ENCODE peak calls at places on chromosomes 16 and 17, in seven cellular contexts. One of them, this sample, is unnamed.

GRCh38 chr16:73433493-73434307 is 385.8 kb upstream of the ZFHX3 start:
- DNase-seq in MCF 10A: no peak
- DNase-seq in lower leg skin: no peak
- DNase-seq in stomach: no peak
- DNase-seq in GM13976: no peak
- DNase-seq in transverse colon: no peak
- DNase-seq in cardiac fibroblast: no peak
- DNase-seq in this sample: no peak

GRCh38 chr16:12573730-12574383 is 229.8 kb downstream of the CPPED1 start:
- DNase-seq in MCF 10A: peak
- DNase-seq in lower leg skin: peak
- DNase-seq in stomach: peak
- DNase-seq in GM13976: peak
- DNase-seq in transverse colon: peak
- DNase-seq in cardiac fibroblast: peak
- DNase-seq in this sample: no peak

GRCh38 chr17:78706271-78706915 is 75.7 kb downstream of the CYTH1 start:
- DNase-seq in MCF 10A: peak
- DNase-seq in lower leg skin: peak
- DNase-seq in stomach: peak
- DNase-seq in GM13976: peak
- DNase-seq in transverse colon: peak
- DNase-seq in cardiac fibroblast: peak
- DNase-seq in this sample: no peak

GRCh38 chr17:44383861-44384260 is 5.6 kb downstream of the ITGA2B start:
- DNase-seq in MCF 10A: no peak
- DNase-seq in lower leg skin: no peak
- DNase-seq in stomach: no peak
- DNase-seq in GM13976: no peak
- DNase-seq in transverse colon: no peak
- DNase-seq in cardiac fibroblast: no peak
- DNase-seq in this sample: no peak

GRCh38 chr16:813204-813915 is 12.8 kb upstream of the GNG13 start:
- DNase-seq in MCF 10A: no peak
- DNase-seq in lower leg skin: no peak
- DNase-seq in stomach: no peak
- DNase-seq in GM13976: peak
- DNase-seq in transverse colon: peak
- DNase-seq in cardiac fibroblast: peak
- DNase-seq in this sample: peak

GRCh38 chr16:2001456-2002355 is 7.9 kb downstream of the ZNF598 start:
- DNase-seq in MCF 10A: no peak
- DNase-seq in lower leg skin: no peak
- DNase-seq in stomach: no peak
- DNase-seq in GM13976: no peak
- DNase-seq in transverse colon: no peak
- DNase-seq in cardiac fibroblast: no peak
- DNase-seq in this sample: no peak

GRCh38 chr17:78588258-78589030 is 11.2 kb upstream of the DNAH17 start:
- DNase-seq in MCF 10A: no peak
- DNase-seq in lower leg skin: no peak
- DNase-seq in stomach: no peak
- DNase-seq in GM13976: no peak
- DNase-seq in transverse colon: no peak
- DNase-seq in cardiac fibroblast: no peak
- DNase-seq in this sample: no peak

GRCh38 chr16:90008708-90009145 is 10.5 kb downstream of the DBNDD1 start:
- DNase-seq in MCF 10A: no peak
- DNase-seq in lower leg skin: no peak
- DNase-seq in stomach: no peak
- DNase-seq in GM13976: peak
- DNase-seq in transverse colon: peak
- DNase-seq in cardiac fibroblast: no peak
- DNase-seq in this sample: peak

GRCh38 chr16:17173134-17173729 is 297.5 kb downstream of the XYLT1 start:
- DNase-seq in MCF 10A: no peak
- DNase-seq in lower leg skin: no peak
- DNase-seq in stomach: peak
- DNase-seq in GM13976: no peak
- DNase-seq in transverse colon: peak
- DNase-seq in cardiac fibroblast: peak
- DNase-seq in this sample: no peak

GRCh38 chr17:57911834-57912673 is 43.2 kb downstream of the CUEDC1 start:
- DNase-seq in MCF 10A: peak
- DNase-seq in lower leg skin: peak
- DNase-seq in stomach: peak
- DNase-seq in GM13976: no peak
- DNase-seq in transverse colon: peak
- DNase-seq in cardiac fibroblast: peak
- DNase-seq in this sample: no peak

GRCh38 chr17:55691666-55692065 is 31.0 kb downstream of the TMEM100 start:
- DNase-seq in MCF 10A: no peak
- DNase-seq in lower leg skin: no peak
- DNase-seq in stomach: no peak
- DNase-seq in GM13976: no peak
- DNase-seq in transverse colon: no peak
- DNase-seq in cardiac fibroblast: no peak
- DNase-seq in this sample: no peak

GRCh38 chr16:73048292-73049050 is 543 bp upstream of the ZFHX3 start:
- DNase-seq in MCF 10A: no peak
- DNase-seq in lower leg skin: no peak
- DNase-seq in stomach: peak
- DNase-seq in GM13976: no peak
- DNase-seq in transverse colon: peak
- DNase-seq in cardiac fibroblast: peak
- DNase-seq in this sample: no peak

GRCh38 chr17:37019745-37020129 is 71.0 kb downstream of the AATF start:
- DNase-seq in MCF 10A: no peak
- DNase-seq in lower leg skin: no peak
- DNase-seq in stomach: no peak
- DNase-seq in GM13976: no peak
- DNase-seq in transverse colon: no peak
- DNase-seq in cardiac fibroblast: no peak
- DNase-seq in this sample: no peak

GRCh38 chr16:29972992-29973383 is 680 bp upstream of the TAOK2 start:
- DNase-seq in MCF 10A: no peak
- DNase-seq in lower leg skin: no peak
- DNase-seq in stomach: no peak
- DNase-seq in GM13976: no peak
- DNase-seq in transverse colon: no peak
- DNase-seq in cardiac fibroblast: no peak
- DNase-seq in this sample: no peak

GRCh38 chr17:68910789-68911431 is 44.3 kb downstream of the ABCA8 start:
- DNase-seq in MCF 10A: no peak
- DNase-seq in lower leg skin: no peak
- DNase-seq in stomach: no peak
- DNase-seq in GM13976: no peak
- DNase-seq in transverse colon: no peak
- DNase-seq in cardiac fibroblast: no peak
- DNase-seq in this sample: no peak

GRCh38 chr17:28501421-28502284 is 4.5 kb upstream of the FOXN1 start:
- DNase-seq in MCF 10A: no peak
- DNase-seq in lower leg skin: no peak
- DNase-seq in stomach: no peak
- DNase-seq in GM13976: no peak
- DNase-seq in transverse colon: no peak
- DNase-seq in cardiac fibroblast: no peak
- DNase-seq in this sample: no peak

GRCh38 chr16:2482181-2483107 is 7.5 kb downstream of the TBC1D24 start:
- DNase-seq in MCF 10A: no peak
- DNase-seq in lower leg skin: peak
- DNase-seq in stomach: no peak
- DNase-seq in GM13976: no peak
- DNase-seq in transverse colon: peak
- DNase-seq in cardiac fibroblast: peak
- DNase-seq in this sample: no peak

GRCh38 chr17:74875155-74875969 is 2.6 kb upstream of the FDXR start:
- DNase-seq in MCF 10A: no peak
- DNase-seq in lower leg skin: no peak
- DNase-seq in stomach: no peak
- DNase-seq in GM13976: no peak
- DNase-seq in transverse colon: no peak
- DNase-seq in cardiac fibroblast: no peak
- DNase-seq in this sample: no peak

GRCh38 chr16:2852731-2853507 is 5.1 kb downstream of the PRSS22 start:
- DNase-seq in MCF 10A: no peak
- DNase-seq in lower leg skin: no peak
- DNase-seq in stomach: no peak
- DNase-seq in GM13976: peak
- DNase-seq in transverse colon: no peak
- DNase-seq in cardiac fibroblast: no peak
- DNase-seq in this sample: no peak

GRCh38 chr17:29215717-29216116 is 30.9 kb upstream of the CRYBA1 start:
- DNase-seq in MCF 10A: peak
- DNase-seq in lower leg skin: peak
- DNase-seq in stomach: no peak
- DNase-seq in GM13976: no peak
- DNase-seq in transverse colon: no peak
- DNase-seq in cardiac fibroblast: peak
- DNase-seq in this sample: no peak

GRCh38 chr16:56367764-56368163 is 57.6 kb downstream of the AMFR start:
- DNase-seq in MCF 10A: no peak
- DNase-seq in lower leg skin: no peak
- DNase-seq in stomach: no peak
- DNase-seq in GM13976: no peak
- DNase-seq in transverse colon: no peak
- DNase-seq in cardiac fibroblast: no peak
- DNase-seq in this sample: no peak

GRCh38 chr17:39011907-39012468 is 44.8 kb upstream of the FBXO47 start:
- DNase-seq in MCF 10A: no peak
- DNase-seq in lower leg skin: peak
- DNase-seq in stomach: no peak
- DNase-seq in GM13976: no peak
- DNase-seq in transverse colon: no peak
- DNase-seq in cardiac fibroblast: no peak
- DNase-seq in this sample: no peak

GRCh38 chr16:46569231-46569735 is 51.9 kb downstream of the SHCBP1 start:
- DNase-seq in MCF 10A: no peak
- DNase-seq in lower leg skin: no peak
- DNase-seq in stomach: no peak
- DNase-seq in GM13976: no peak
- DNase-seq in transverse colon: no peak
- DNase-seq in cardiac fibroblast: no peak
- DNase-seq in this sample: no peak

GRCh38 chr16:27972500-27972899 is 91.0 kb downstream of the GSG1L start:
- DNase-seq in MCF 10A: peak
- DNase-seq in lower leg skin: peak
- DNase-seq in stomach: no peak
- DNase-seq in GM13976: peak
- DNase-seq in transverse colon: peak
- DNase-seq in cardiac fibroblast: peak
- DNase-seq in this sample: no peak

GRCh38 chr17:64661981-64662773 is at the start of gene SMURF2:
- DNase-seq in MCF 10A: peak
- DNase-seq in lower leg skin: peak
- DNase-seq in stomach: peak
- DNase-seq in GM13976: peak
- DNase-seq in transverse colon: peak
- DNase-seq in cardiac fibroblast: peak
- DNase-seq in this sample: peak

GRCh38 chr16:21281698-21282389 is 3.8 kb upstream of the CRYM start:
- DNase-seq in MCF 10A: no peak
- DNase-seq in lower leg skin: peak
- DNase-seq in stomach: no peak
- DNase-seq in GM13976: no peak
- DNase-seq in transverse colon: no peak
- DNase-seq in cardiac fibroblast: no peak
- DNase-seq in this sample: no peak
- TF ChIP-seq CTCF in MCF 10A: no peak
- TF ChIP-seq CTCF in lower leg skin: no peak
- TF ChIP-seq CTCF in stomach: no peak
- TF ChIP-seq CTCF in GM13976: no peak
- TF ChIP-seq CTCF in transverse colon: no peak
- TF ChIP-seq CTCF in cardiac fibroblast: no peak
- TF ChIP-seq CTCF in this sample: no peak

DNA sequence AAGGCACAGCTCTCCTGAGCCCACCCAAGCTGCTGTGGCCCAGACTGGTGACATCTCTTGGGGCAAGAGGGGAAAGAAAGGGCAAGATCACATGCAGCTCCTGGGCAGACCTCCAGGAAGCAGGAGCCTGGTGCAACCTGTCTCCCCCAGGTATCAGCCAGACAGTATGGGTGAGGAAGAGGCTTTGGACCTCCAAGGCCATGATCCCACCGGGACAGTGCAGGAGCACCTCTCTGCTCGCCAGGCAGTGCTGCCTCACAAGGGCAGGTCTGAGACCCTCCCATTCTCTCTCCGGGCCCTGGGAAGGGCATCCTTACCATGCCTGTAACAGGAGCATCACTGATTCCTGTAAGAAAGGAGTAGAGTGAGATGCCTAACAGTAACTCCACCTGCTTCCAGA is 25.6 kb upstream of the COG7 start:
- DNase-seq in MCF 10A: no peak
- DNase-seq in lower leg skin: no peak
- DNase-seq in stomach: no peak
- DNase-seq in GM13976: no peak
- DNase-seq in transverse colon: no peak
- DNase-seq in cardiac fibroblast: no peak
- DNase-seq in this sample: no peak
- TF ChIP-seq CTCF in MCF 10A: no peak
- TF ChIP-seq CTCF in lower leg skin: no peak
- TF ChIP-seq CTCF in stomach: no peak
- TF ChIP-seq CTCF in GM13976: no peak
- TF ChIP-seq CTCF in transverse colon: no peak
- TF ChIP-seq CTCF in cardiac fibroblast: no peak
- TF ChIP-seq CTCF in this sample: no peak

GRCh38 chr17:2400877-2401425 is at the start of gene MNT:
- DNase-seq in MCF 10A: peak
- DNase-seq in lower leg skin: peak
- DNase-seq in stomach: peak
- DNase-seq in GM13976: peak
- DNase-seq in transverse colon: peak
- DNase-seq in cardiac fibroblast: peak
- DNase-seq in this sample: peak

GRCh38 chr17:2399572-2400473 is 1.0 kb downstream of the MNT start:
- DNase-seq in MCF 10A: peak
- DNase-seq in lower leg skin: peak
- DNase-seq in stomach: peak
- DNase-seq in GM13976: peak
- DNase-seq in transverse colon: peak
- DNase-seq in cardiac fibroblast: peak
- DNase-seq in this sample: peak

GRCh38 chr17:2401426-2402221 is 764 bp upstream of the MNT start:
- DNase-seq in MCF 10A: peak
- DNase-seq in lower leg skin: peak
- DNase-seq in stomach: peak
- DNase-seq in GM13976: peak
- DNase-seq in transverse colon: peak
- DNase-seq in cardiac fibroblast: peak
- DNase-seq in this sample: peak

GRCh38 chr17:2398655-2399571 is 1.9 kb downstream of the MNT start:
- DNase-seq in MCF 10A: peak
- DNase-seq in lower leg skin: no peak
- DNase-seq in stomach: peak
- DNase-seq in GM13976: no peak
- DNase-seq in transverse colon: peak
- DNase-seq in cardiac fibroblast: peak
- DNase-seq in this sample: no peak

GRCh38 chr17:2400474-2400866 is 390 bp downstream of the MNT start:
- DNase-seq in MCF 10A: peak
- DNase-seq in lower leg skin: no peak
- DNase-seq in stomach: peak
- DNase-seq in GM13976: peak
- DNase-seq in transverse colon: peak
- DNase-seq in cardiac fibroblast: peak
- DNase-seq in this sample: peak
- TF ChIP-seq CTCF in MCF 10A: no peak
- TF ChIP-seq CTCF in lower leg skin: no peak
- TF ChIP-seq CTCF in stomach: no peak
- TF ChIP-seq CTCF in GM13976: no peak
- TF ChIP-seq CTCF in transverse colon: no peak
- TF ChIP-seq CTCF in cardiac fibroblast: no peak
- TF ChIP-seq CTCF in this sample: no peak

GRCh38 chr17:41864837-41865595 is at the start of gene KLHL11:
- DNase-seq in MCF 10A: peak
- DNase-seq in lower leg skin: peak
- DNase-seq in stomach: peak
- DNase-seq in GM13976: peak
- DNase-seq in transverse colon: peak
- DNase-seq in cardiac fibroblast: peak
- DNase-seq in this sample: peak
- TF ChIP-seq CTCF in MCF 10A: no peak
- TF ChIP-seq CTCF in lower leg skin: no peak
- TF ChIP-seq CTCF in stomach: no peak
- TF ChIP-seq CTCF in GM13976: no peak
- TF ChIP-seq CTCF in transverse colon: no peak
- TF ChIP-seq CTCF in cardiac fibroblast: no peak
- TF ChIP-seq CTCF in this sample: no peak